ENCODE peak calls at places on chromosomes 16 and 17, in six cellular contexts. W, Z, T, P, U and G are unnamed samples.
A peak's percentile ranks its signal among the peaks of the same experiment; 100 is the strongest.

GRCh38 chr16:20859699-20860098 is 40.5 kb downstream of the DCUN1D3 start:
- DNase-seq in W (no peak), P (no peak), T (no peak), Z (no peak), U (no peak), G (no peak)

GRCh38 chr17:29241015-29241963 is 5.4 kb upstream of the CRYBA1 start:
- DNase-seq in W (peak; percentile 97), T (no peak), P (peak; percentile 83), U (no peak), Z (no peak), G (peak; percentile 39)

GRCh38 chr17:40727447-40728231 is 24.1 kb upstream of the KRT24 start:
- DNase-seq in Z (peak; percentile 41), T (no peak), P (no peak), U (no peak), W (no peak), G (no peak)

GRCh38 chr16:31371619-31372484 is 16.9 kb downstream of the ITGAX start:
- DNase-seq in W (no peak), Z (no peak), P (peak; percentile 53), U (no peak), T (no peak), G (no peak)

GRCh38 chr17:55731586-55732250 is 9.1 kb upstream of the TMEM100 start:
- DNase-seq in W (no peak), P (no peak), Z (no peak), T (peak; percentile 17), U (no peak), G (no peak)

GRCh38 chr16:31528726-31529397 is 1.2 kb downstream of the AHSP start:
- DNase-seq in P (no peak), U (peak; percentile 54), W (no peak), Z (no peak), T (no peak), G (no peak)

GRCh38 chr17:78206298-78206697 is 7.8 kb upstream of the BIRC5 start:
- DNase-seq in W (no peak), Z (no peak), P (no peak), U (no peak), T (no peak), G (no peak)

GRCh38 chr17:35586569-35587073 is 501 bp upstream of the AP2B1 start:
- DNase-seq in P (no peak), Z (no peak), U (no peak), T (no peak), W (no peak), G (no peak)

GRCh38 chr17:71412803-71413202 is 708.0 kb upstream of the SOX9 start:
- DNase-seq in W (peak; percentile 79), Z (no peak), U (no peak), P (no peak), T (no peak), G (no peak)

GRCh38 chr16:760498-761343 is at the start of gene MSLN:
- DNase-seq in T (no peak), W (no peak), Z (no peak), U (no peak), P (peak; percentile 61), G (no peak)

GRCh38 chr17:63700528-63701441 is 860 bp upstream of the LIMD2 start:
- DNase-seq in U (peak; percentile 72), P (no peak), W (no peak), Z (no peak), T (no peak), G (peak; percentile 97)

GRCh38 chr16:58267524-58268243 is 27.1 kb downstream of the PRSS54 start:
- DNase-seq in P (no peak), Z (no peak), U (no peak), T (no peak), W (no peak), G (no peak)

GRCh38 chr16:58264007-58264406 is 30.8 kb downstream of the PRSS54 start:
- DNase-seq in P (no peak), W (no peak), T (no peak), Z (no peak), U (no peak), G (no peak)

GRCh38 chr16:58264961-58265479 is 29.8 kb downstream of the PRSS54 start:
- DNase-seq in T (peak; percentile 55), P (no peak), Z (no peak), U (no peak), W (peak; percentile 44), G (peak; percentile 28)

GRCh38 chr16:58265480-58266052 is 29.3 kb downstream of the PRSS54 start:
- DNase-seq in P (no peak), W (no peak), T (peak; percentile 78), Z (no peak), U (no peak), G (no peak)

DNA sequence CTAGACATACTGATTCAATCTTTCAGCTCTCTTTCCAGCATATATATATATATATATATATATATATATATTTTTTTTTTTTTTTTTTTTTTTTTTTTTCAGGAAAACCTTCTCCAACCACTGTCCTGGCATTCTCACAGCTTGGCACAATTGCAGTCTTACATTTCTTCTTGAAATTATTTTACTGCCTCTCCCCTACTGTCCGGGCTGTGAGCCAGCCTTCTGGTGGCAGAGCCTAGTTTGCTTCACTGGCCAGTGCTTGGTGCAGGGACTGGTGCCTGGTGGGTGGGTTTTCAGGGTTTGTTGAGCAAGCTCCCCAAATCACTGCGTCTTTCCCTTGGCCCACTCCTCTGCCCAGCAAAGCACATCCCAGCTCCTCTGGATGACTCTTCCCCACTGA is 28.5 kb downstream of the PRSS54 start:
- DNase-seq in P (no peak), W (no peak), Z (no peak), U (no peak), T (no peak), G (no peak)
- TF ChIP-seq CHD2 in P (no peak), W (no peak), Z (no peak), U (no peak), T (no peak), G (no peak)

GRCh38 chr17:47969975-47970724 is 763 bp upstream of the CDK5RAP3 start:
- DNase-seq in P (no peak), U (no peak), T (no peak), Z (no peak), W (no peak), G (no peak)

GRCh38 chr17:47967607-47968252 is 3.2 kb upstream of the CDK5RAP3 start:
- DNase-seq in T (no peak), W (peak; percentile 61), Z (no peak), P (no peak), U (no peak), G (no peak)

GRCh38 chr17:47962901-47963300 is 5.2 kb upstream of the PRR15L start:
- DNase-seq in T (no peak), U (no peak), Z (no peak), P (no peak), W (no peak), G (no peak)

GRCh38 chr17:47968836-47969235 is 2.1 kb upstream of the CDK5RAP3 start:
- DNase-seq in Z (no peak), T (no peak), U (no peak), W (no peak), P (no peak), G (no peak)

GRCh38 chr17:47966079-47966519 is 4.8 kb upstream of the CDK5RAP3 start:
- DNase-seq in T (no peak), Z (no peak), U (no peak), W (no peak), P (peak; percentile 65), G (no peak)
- TF ChIP-seq EP300 in T (no peak), Z (no peak), U (no peak), W (no peak), P (no peak), G (no peak)

GRCh38 chr17:7068268-7068667 is 11.8 kb downstream of the CLEC10A start:
- DNase-seq in Z (no peak), P (no peak), W (no peak), U (no peak), T (no peak), G (no peak)

GRCh38 chr17:7060165-7060890 is 16.4 kb upstream of the SLC16A11 start:
- DNase-seq in W (peak; percentile 98), P (peak; percentile 59), T (peak; percentile 42), Z (no peak), U (no peak), G (no peak)

GRCh38 chr17:7063518-7064094 is 16.4 kb downstream of the CLEC10A start:
- DNase-seq in P (no peak), W (no peak), T (no peak), U (no peak), Z (no peak), G (no peak)

GRCh38 chr17:7067198-7067597 is 12.9 kb downstream of the CLEC10A start:
- DNase-seq in Z (no peak), T (no peak), P (no peak), W (no peak), U (no peak), G (no peak)

GRCh38 chr17:7064248-7064647 is 15.8 kb downstream of the CLEC10A start:
- DNase-seq in U (no peak), W (no peak), T (no peak), Z (no peak), P (no peak), G (peak; percentile 59)
- TF ChIP-seq CHD2 in U (no peak), W (no peak), T (no peak), Z (no peak), P (no peak), G (no peak)

GRCh38 chr17:79836952-79837887 is 2.0 kb downstream of the CBX4 start:
- DNase-seq in U (peak; percentile 73), Z (no peak), W (peak; percentile 80), T (peak; percentile 29), P (peak; percentile 88), G (peak; percentile 68)
- TF ChIP-seq EP300 in U (no peak), Z (no peak), W (no peak), T (no peak), P (peak; percentile 59), G (no peak)